ENCODE peak calls at places on chromosomes 11 and 22, in six cellular contexts. Z is brain microvascular endothelial cell, C is H9, W is GM23338, A is HCT116, Y is lung. O is an unnamed sample.

GRCh38 chr22:20450551-20450906 is 12.9 kb upstream of the SCARF2 start:
- DNase-seq in W (no peak), Z (no peak), Y (no peak), C (no peak), A (no peak), O (no peak)

GRCh38 chr11:123519055-123519796 is 89.2 kb downstream of the GRAMD1B start:
- DNase-seq in A (peak), C (peak), Z (peak), W (peak), Y (no peak), O (no peak)

GRCh38 chr11:112320668-112321067 is 60.0 kb upstream of the PLET1 start:
- DNase-seq in W (no peak), Y (peak), A (no peak), Z (peak), C (no peak), O (no peak)

GRCh38 chr11:107018902-107019493 is 722 bp upstream of the GUCY1A2 start:
- DNase-seq in W (peak), A (no peak), Z (peak), C (peak), Y (peak), O (peak)

GRCh38 chr11:108609681-108610080 is 16.1 kb upstream of the EXPH5 start:
- DNase-seq in C (no peak), A (no peak), Z (peak), Y (no peak), W (no peak), O (no peak)

GRCh38 chr22:45335021-45335818 is 25.5 kb downstream of the FAM118A start:
- DNase-seq in Z (no peak), Y (no peak), C (peak), A (no peak), W (peak), O (peak)

GRCh38 chr11:111878385-111878765 is 590 bp downstream of the FDXACB1 start:
- DNase-seq in Z (no peak), C (no peak), W (peak), A (peak), Y (no peak), O (no peak)

GRCh38 chr11:8870461-8871282 is 40.3 kb upstream of the AKIP1 start:
- DNase-seq in C (peak), W (peak), A (peak), Y (peak), Z (peak), O (peak)

GRCh38 chr11:27217948-27218410 is 145.0 kb downstream of the CCDC34 start:
- DNase-seq in C (no peak), Y (no peak), W (no peak), A (no peak), Z (peak), O (no peak)

GRCh38 chr11:45264839-45265515 is 21.2 kb downstream of the SYT13 start:
- DNase-seq in W (no peak), C (no peak), A (no peak), Y (no peak), Z (peak), O (no peak)

GRCh38 chr11:128704517-128704916 is 10.6 kb downstream of the FLI1 start:
- DNase-seq in A (no peak), W (no peak), Z (no peak), C (no peak), Y (no peak), O (no peak)

GRCh38 chr11:76162336-76163288 is 43.7 kb downstream of the WNT11 start:
- DNase-seq in A (no peak), Z (no peak), Y (no peak), W (no peak), C (no peak), O (no peak)

GRCh38 chr11:36273110-36273509 is 16.1 kb downstream of the COMMD9 start:
- DNase-seq in A (no peak), Z (no peak), Y (no peak), W (no peak), C (no peak), O (peak)

GRCh38 chr11:100638648-100639047 is 48.4 kb upstream of the ARHGAP42 start:
- DNase-seq in Y (no peak), A (no peak), W (no peak), Z (no peak), C (no peak), O (no peak)

DNA sequence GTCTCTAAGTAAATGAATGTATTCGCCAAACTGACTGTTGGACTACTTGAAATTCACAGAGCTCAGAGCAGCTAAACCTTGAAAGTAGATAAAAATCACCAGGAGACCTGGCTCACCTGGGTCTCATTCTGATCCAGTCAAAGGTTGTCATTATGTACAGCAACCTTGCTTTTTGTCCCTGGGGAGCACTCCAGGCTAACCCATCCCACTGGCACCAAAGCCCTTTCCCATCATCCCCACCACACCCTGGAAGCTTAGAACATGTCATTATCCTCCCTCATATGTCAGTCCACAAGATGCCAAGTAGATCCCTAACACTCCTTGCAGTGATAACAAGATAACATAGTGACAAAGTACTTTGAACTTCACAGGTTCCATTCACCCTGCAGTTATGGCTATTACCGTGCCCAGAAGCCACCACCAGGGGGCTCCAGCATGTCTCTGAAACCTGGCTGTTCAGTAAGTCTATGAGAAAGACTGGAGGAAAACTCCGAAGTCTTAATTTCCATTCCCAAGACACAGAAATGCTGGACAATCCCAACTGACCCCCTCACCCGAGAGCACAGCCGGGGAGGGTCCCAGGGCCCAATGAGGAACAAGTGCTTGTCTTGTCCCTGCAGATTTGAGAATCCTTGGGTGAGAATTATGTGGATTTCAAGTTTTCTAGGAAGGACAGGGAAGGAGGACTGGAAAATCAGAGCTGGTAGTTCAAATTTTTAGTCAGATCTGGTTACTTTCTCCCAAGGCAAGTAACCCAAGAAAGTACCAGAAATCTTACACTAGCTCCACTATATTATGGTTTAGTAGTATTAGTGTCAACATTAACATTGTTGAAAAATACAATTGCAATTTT is 43.0 kb upstream of the USP47 start:
- DNase-seq in C (no peak), Y (peak), Z (peak), W (peak), A (peak), O (peak)
- TF ChIP-seq CTCF in C (peak), Y (peak), Z (peak), W (peak), A (peak), O (peak)

GRCh38 chr11:118258410-118258809 is 5.7 kb downstream of the MPZL2 start:
- DNase-seq in W (peak), Z (no peak), C (no peak), Y (no peak), A (no peak), O (no peak)
- TF ChIP-seq CTCF in W (peak), Z (peak), C (peak), Y (no peak), A (peak), O (peak)

GRCh38 chr11:64268687-64269379 is 15.6 kb downstream of the BAD start:
- DNase-seq in A (no peak), C (peak), Z (peak), W (peak), Y (no peak), O (peak)

GRCh38 chr11:64268028-64268686 is 16.3 kb downstream of the BAD start:
- DNase-seq in Z (no peak), C (no peak), A (no peak), W (no peak), Y (no peak), O (no peak)

GRCh38 chr11:64269380-64270234 is 14.9 kb downstream of the BAD start:
- DNase-seq in C (peak), Z (peak), A (peak), Y (peak), W (peak), O (peak)

GRCh38 chr11:64275031-64275800 is 9.2 kb downstream of the BAD start:
- DNase-seq in A (no peak), Z (no peak), C (no peak), Y (no peak), W (no peak), O (no peak)

GRCh38 chr11:64271339-64272132 is 12.9 kb downstream of the BAD start:
- DNase-seq in W (peak), A (no peak), C (peak), Y (peak), Z (peak), O (peak)
- TF ChIP-seq CTCF in W (peak), A (no peak), C (peak), Y (peak), Z (peak), O (peak)

GRCh38 chr11:60763692-60764369 is 7.2 kb downstream of the MS4A15 start:
- DNase-seq in A (no peak), W (no peak), Y (no peak), Z (no peak), C (no peak), O (no peak)

GRCh38 chr11:60764879-60765278 is 8.2 kb downstream of the MS4A15 start:
- DNase-seq in C (no peak), Z (no peak), Y (no peak), W (peak), A (no peak), O (no peak)

GRCh38 chr11:60761436-60762190 is 4.9 kb downstream of the MS4A15 start:
- DNase-seq in Y (no peak), A (no peak), C (no peak), W (no peak), Z (no peak), O (no peak)

GRCh38 chr11:60765355-60765754 is 8.7 kb downstream of the MS4A15 start:
- DNase-seq in Z (no peak), Y (no peak), C (no peak), A (no peak), W (no peak), O (no peak)

DNA sequence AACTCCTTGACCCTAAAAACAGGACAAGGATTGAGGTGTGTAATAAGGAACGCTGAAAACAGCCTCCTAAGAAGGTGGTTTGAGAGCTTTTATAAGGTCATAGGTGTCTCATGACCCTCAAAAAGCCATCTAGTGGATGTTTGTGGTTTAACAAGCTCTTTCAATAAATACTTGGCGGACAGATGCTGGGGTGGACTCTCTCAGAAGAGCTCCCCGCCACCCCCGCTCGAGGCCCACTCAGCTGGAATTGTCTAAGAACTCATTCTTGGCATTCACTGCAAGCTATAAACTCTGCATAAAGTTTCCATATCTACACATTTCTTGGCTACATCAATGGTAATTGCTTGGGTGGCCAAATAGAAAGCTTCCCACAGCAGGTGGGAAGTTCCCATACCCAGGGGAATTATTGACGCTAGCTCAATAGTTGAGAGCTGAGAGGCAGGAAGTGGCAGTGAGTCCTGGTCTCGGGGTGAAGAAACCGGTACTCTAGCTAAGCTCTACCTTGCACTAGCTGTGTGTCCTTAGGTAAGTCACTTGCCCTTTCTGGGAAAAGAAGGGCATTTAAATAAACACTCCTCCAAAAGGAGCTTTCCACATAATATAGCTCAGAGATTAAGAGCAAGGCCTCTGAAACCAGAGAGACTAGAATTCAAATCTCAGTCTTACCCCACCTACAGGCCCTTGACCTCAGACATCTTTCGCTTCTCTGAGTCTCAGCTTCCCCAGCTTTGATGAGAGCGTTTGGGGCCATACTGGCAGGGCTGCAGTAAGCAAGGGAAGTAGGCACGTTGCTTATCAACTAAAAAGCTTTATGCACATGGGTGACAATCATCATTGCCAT is 6.4 kb downstream of the MS4A15 start:
- DNase-seq in W (peak), Z (no peak), Y (no peak), C (no peak), A (peak), O (peak)
- TF ChIP-seq CTCF in W (peak), Z (peak), Y (no peak), C (peak), A (peak), O (peak)

GRCh38 chr11:37858398-37858797 is 1260.4 kb upstream of the RAG2 start:
- DNase-seq in Y (no peak), Z (no peak), A (no peak), C (no peak), W (no peak), O (no peak)
- TF ChIP-seq CTCF in Y (no peak), Z (peak), A (no peak), C (peak), W (peak), O (peak)

GRCh38 chr11:22730319-22730718 is 63.9 kb downstream of the GAS2 start:
- DNase-seq in W (no peak), C (no peak), Z (no peak), A (no peak), Y (no peak), O (peak)
- TF ChIP-seq CTCF in W (no peak), C (no peak), Z (peak), A (no peak), Y (no peak), O (no peak)

O was measured in neural progenitor cell.